ENCODE peak calls at places on chromosome 22, in four cellular contexts. One of them, this sample, is unnamed.
A peak's percentile ranks its signal among the peaks of the same experiment; 100 is the strongest.

GRCh38 chr22:50625568-50626313 is 2.2 kb downstream of the ARSA start:
- DNase-seq in HepG2: no peak
- DNase-seq in A549: peak; percentile 29
- DNase-seq in K562: no peak
- DNase-seq in this sample: peak; percentile 78

GRCh38 chr22:49188091-49188490 is 639.6 kb downstream of the BRD1 start:
- DNase-seq in A549: no peak
- DNase-seq in K562: no peak
- DNase-seq in HepG2: no peak
- DNase-seq in this sample: no peak

GRCh38 chr22:45958971-45959370 is 18.0 kb downstream of the WNT7B start:
- DNase-seq in K562: no peak
- DNase-seq in A549: no peak
- DNase-seq in HepG2: no peak
- DNase-seq in this sample: no peak

GRCh38 chr22:20107951-20108756 is 7.8 kb upstream of the RANBP1 start:
- DNase-seq in HepG2: no peak
- DNase-seq in A549: no peak
- DNase-seq in K562: no peak
- DNase-seq in this sample: no peak

GRCh38 chr22:24402460-24403192 is 24.8 kb upstream of the ADORA2A start:
- DNase-seq in K562: no peak
- DNase-seq in HepG2: peak; percentile 24
- DNase-seq in A549: peak; percentile 81
- DNase-seq in this sample: no peak

GRCh38 chr22:47207387-47207786 is 444.9 kb downstream of the TBC1D22A start:
- DNase-seq in A549: no peak
- DNase-seq in HepG2: no peak
- DNase-seq in K562: no peak
- DNase-seq in this sample: no peak

GRCh38 chr22:20537325-20537756 is 29.9 kb downstream of the MED15 start:
- DNase-seq in HepG2: no peak
- DNase-seq in K562: peak; percentile 57
- DNase-seq in A549: no peak
- DNase-seq in this sample: no peak

GRCh38 chr22:45880732-45881523 is 96.0 kb downstream of the WNT7B start:
- DNase-seq in A549: no peak
- DNase-seq in K562: no peak
- DNase-seq in HepG2: no peak
- DNase-seq in this sample: peak; percentile 23

GRCh38 chr22:33895444-33895843 is 24.8 kb downstream of the LARGE1 start:
- DNase-seq in A549: no peak
- DNase-seq in K562: no peak
- DNase-seq in HepG2: no peak
- DNase-seq in this sample: no peak

GRCh38 chr22:44291265-44292006 is 21.3 kb downstream of the SHISAL1 start:
- DNase-seq in HepG2: no peak
- DNase-seq in K562: no peak
- DNase-seq in A549: no peak
- DNase-seq in this sample: no peak

GRCh38 chr22:38417252-38418060 is 37.5 kb downstream of the KCNJ4 start:
- DNase-seq in K562: no peak
- DNase-seq in HepG2: no peak
- DNase-seq in A549: no peak
- DNase-seq in this sample: peak; percentile 10

GRCh38 chr22:44187652-44188230 is 7.0 kb downstream of the PARVG start:
- DNase-seq in HepG2: no peak
- DNase-seq in A549: no peak
- DNase-seq in K562: no peak
- DNase-seq in this sample: no peak

GRCh38 chr22:35488513-35488912 is 52.1 kb upstream of the RASD2 start:
- DNase-seq in K562: no peak
- DNase-seq in HepG2: no peak
- DNase-seq in A549: no peak
- DNase-seq in this sample: no peak

GRCh38 chr22:41260871-41261270 is 20.1 kb upstream of the CHADL start:
- DNase-seq in HepG2: no peak
- DNase-seq in K562: no peak
- DNase-seq in A549: no peak
- DNase-seq in this sample: no peak

GRCh38 chr22:17303840-17304779 is 65.2 kb upstream of the CECR2 start:
- DNase-seq in HepG2: no peak
- DNase-seq in K562: no peak
- DNase-seq in A549: no peak
- DNase-seq in this sample: no peak
- TF ChIP-seq NR3C1 in HepG2: no peak
- TF ChIP-seq NR3C1 in K562: no peak
- TF ChIP-seq NR3C1 in A549: no peak
- TF ChIP-seq NR3C1 in this sample: no peak

GRCh38 chr22:27990451-27990840 is 71.4 kb upstream of the PITPNB start:
- DNase-seq in HepG2: no peak
- DNase-seq in A549: no peak
- DNase-seq in K562: peak; percentile 26
- DNase-seq in this sample: no peak

GRCh38 chr22:27992294-27993165 is 73.5 kb upstream of the PITPNB start:
- DNase-seq in HepG2: no peak
- DNase-seq in A549: no peak
- DNase-seq in K562: no peak
- DNase-seq in this sample: no peak

GRCh38 chr22:27990879-27991278 is 71.8 kb upstream of the PITPNB start:
- DNase-seq in K562: peak; percentile 62
- DNase-seq in HepG2: peak; percentile 63
- DNase-seq in A549: peak; percentile 16
- DNase-seq in this sample: peak; percentile 83

GRCh38 chr22:27993201-27993635 is 74.2 kb upstream of the PITPNB start:
- DNase-seq in HepG2: no peak
- DNase-seq in K562: no peak
- DNase-seq in A549: no peak
- DNase-seq in this sample: no peak

DNA sequence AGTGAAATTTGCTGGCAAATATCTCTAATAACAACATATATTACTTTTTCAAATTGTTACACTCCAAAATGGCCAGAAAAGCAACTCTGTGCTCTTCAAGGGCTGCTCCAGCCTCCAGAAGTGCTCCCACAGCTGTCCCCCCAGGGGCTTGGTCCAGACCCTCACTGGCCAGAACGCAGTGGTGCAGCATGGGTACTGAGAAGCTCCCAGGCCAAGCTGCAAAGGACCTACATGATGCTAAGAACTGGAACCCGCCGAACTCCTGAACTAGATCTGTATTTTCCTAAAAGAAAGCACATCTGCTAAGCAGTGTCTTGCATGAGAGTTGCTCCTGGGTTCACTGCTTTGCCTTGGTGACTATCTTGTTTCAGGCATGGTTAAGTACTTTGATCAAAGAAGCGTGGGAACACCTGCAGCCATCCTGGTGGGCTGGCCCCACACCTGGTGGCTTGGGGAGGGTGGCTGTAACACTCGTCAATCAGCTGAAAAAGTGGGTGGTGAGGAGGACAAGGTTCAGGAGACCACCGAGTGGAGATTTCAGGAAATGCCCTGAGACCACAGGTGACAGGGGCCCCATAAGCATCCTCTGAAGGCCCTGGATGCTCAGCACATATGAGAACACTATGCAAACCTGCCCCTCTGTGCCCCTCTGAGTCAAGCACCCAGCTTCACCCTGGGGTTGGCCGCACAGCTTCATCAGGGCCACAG is 72.7 kb upstream of the PITPNB start:
- DNase-seq in HepG2: no peak
- DNase-seq in K562: no peak
- DNase-seq in A549: no peak
- DNase-seq in this sample: no peak
- TF ChIP-seq NR3C1 in HepG2: no peak
- TF ChIP-seq NR3C1 in K562: no peak
- TF ChIP-seq NR3C1 in A549: no peak
- TF ChIP-seq NR3C1 in this sample: no peak

GRCh38 chr22:39924286-39924685 is 23.4 kb downstream of the GRAP2 start:
- DNase-seq in K562: no peak
- DNase-seq in A549: no peak
- DNase-seq in HepG2: no peak
- DNase-seq in this sample: no peak

GRCh38 chr22:39920134-39920743 is 19.4 kb downstream of the GRAP2 start:
- DNase-seq in HepG2: no peak
- DNase-seq in A549: no peak
- DNase-seq in K562: peak; percentile 75
- DNase-seq in this sample: no peak

GRCh38 chr22:39925273-39925672 is 24.4 kb downstream of the GRAP2 start:
- DNase-seq in K562: no peak
- DNase-seq in A549: no peak
- DNase-seq in HepG2: no peak
- DNase-seq in this sample: no peak

GRCh38 chr22:39926175-39927152 is 25.6 kb downstream of the GRAP2 start:
- DNase-seq in A549: no peak
- DNase-seq in K562: no peak
- DNase-seq in HepG2: no peak
- DNase-seq in this sample: no peak

DNA sequence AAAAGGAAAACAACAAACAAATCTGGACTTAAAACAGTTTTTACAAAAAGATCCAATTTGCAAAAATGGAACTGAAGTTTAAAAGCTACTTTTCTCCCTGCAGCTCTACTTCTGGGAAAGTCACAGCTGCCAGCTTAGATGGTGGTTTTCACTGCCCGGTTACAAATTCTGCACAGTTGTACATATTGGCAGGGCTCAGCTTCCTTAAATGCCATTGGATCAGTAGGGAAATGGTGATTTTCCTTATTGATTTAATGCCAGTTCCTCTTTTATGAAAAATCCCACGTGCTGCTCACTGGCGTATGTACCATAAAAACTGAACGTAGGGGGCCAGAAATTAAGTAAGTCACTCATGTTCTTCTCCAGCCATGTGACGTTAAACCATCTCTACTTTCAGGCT is 22.8 kb downstream of the GRAP2 start:
- DNase-seq in A549: no peak
- DNase-seq in K562: no peak
- DNase-seq in HepG2: no peak
- DNase-seq in this sample: no peak
- TF ChIP-seq NR3C1 in A549: no peak
- TF ChIP-seq NR3C1 in K562: no peak
- TF ChIP-seq NR3C1 in HepG2: no peak
- TF ChIP-seq NR3C1 in this sample: no peak

DNA sequence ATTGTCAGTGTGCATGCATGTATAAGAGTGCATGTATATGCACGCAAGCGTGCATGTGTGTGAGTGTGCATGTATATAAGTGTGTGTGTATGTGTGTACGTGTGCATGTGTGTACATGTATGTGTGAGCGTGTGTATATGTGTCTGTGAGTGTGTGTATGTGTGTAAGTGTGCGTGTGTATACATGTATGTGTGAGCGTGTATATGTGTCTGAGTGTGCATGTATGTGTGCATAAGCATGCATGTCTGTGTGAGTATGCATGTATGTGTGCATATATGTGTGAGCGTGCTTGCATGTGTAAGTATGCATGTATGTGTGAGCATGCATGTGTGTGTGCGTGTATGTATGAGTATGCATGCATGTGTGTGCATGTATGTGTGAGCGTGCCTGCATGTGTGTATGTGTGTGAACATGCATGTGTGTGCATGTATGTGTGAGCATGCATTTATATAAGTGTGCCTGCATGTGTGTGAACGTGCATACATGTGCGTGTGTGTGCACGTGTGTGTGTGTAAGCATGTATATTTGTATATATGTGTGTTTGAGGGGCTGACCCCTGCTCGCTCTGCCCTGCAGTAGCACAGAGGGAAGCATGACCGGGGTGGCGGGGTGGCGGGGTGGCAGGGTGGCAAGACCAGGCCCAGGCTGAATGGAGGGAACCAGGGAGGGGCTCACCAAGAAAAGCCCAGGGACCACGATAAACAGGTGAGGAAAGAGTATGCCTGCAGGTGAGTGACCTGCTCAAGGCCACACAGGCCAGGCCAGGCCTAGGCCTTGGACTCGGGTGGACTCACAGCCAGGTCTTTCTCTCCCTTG is 26.3 kb downstream of the CYTH4 start:
- DNase-seq in K562: no peak
- DNase-seq in HepG2: no peak
- DNase-seq in A549: no peak
- DNase-seq in this sample: no peak
- TF ChIP-seq NR3C1 in K562: no peak
- TF ChIP-seq NR3C1 in HepG2: no peak
- TF ChIP-seq NR3C1 in A549: no peak
- TF ChIP-seq NR3C1 in this sample: no peak